ENCODE peak calls at places on chromosomes 4 and X, in eight cellular contexts. U, Z, M, D, V, W, Q and Y are unnamed samples.

GRCh38 chr4:117324851-117325491 is 239.6 kb upstream of the TRAM1L1 start:
- DNase-seq in U (peak), Z (no peak), M (peak), D (no peak), V (peak), W (no peak), Q (no peak), Y (peak)

GRCh38 chrX:44570524-44570923 is 27.9 kb upstream of the FUNDC1 start:
- DNase-seq in U (peak), Z (no peak), M (peak), D (no peak), V (peak), W (no peak), Q (no peak), Y (peak)

GRCh38 chr4:25234390-25235367 is 846 bp downstream of the PI4K2B start:
- DNase-seq in U (peak), Z (peak), M (peak), D (peak), V (peak), W (peak), Q (peak), Y (peak)

GRCh38 chr4:7027913-7028312 is 15.3 kb upstream of the TADA2B start:
- DNase-seq in U (no peak), Z (no peak), M (no peak), D (no peak), V (no peak), W (no peak), Q (no peak), Y (no peak)

GRCh38 chrX:69808375-69808774 is 192.5 kb downstream of the EDA start:
- DNase-seq in U (no peak), Z (no peak), M (no peak), D (no peak), V (no peak), W (no peak), Q (no peak), Y (no peak)

GRCh38 chr4:153523941-153524386 is 57.8 kb downstream of the TMEM131L start:
- DNase-seq in U (no peak), Z (no peak), M (peak), D (no peak), V (no peak), W (no peak), Q (no peak), Y (peak)

GRCh38 chrX:16828126-16828908 is 41.8 kb downstream of the RBBP7 start:
- DNase-seq in U (peak), Z (no peak), M (peak), D (no peak), V (peak), W (no peak), Q (no peak), Y (peak)

GRCh38 chr4:133146574-133147198 is 2.4 kb upstream of the PCDH10 start:
- DNase-seq in U (peak), Z (no peak), M (peak), D (peak), V (peak), W (peak), Q (no peak), Y (peak)

GRCh38 chr4:27293831-27294230 is 433.2 kb downstream of the STIM2 start:
- DNase-seq in U (no peak), Z (no peak), M (no peak), D (no peak), V (no peak), W (no peak), Q (no peak), Y (no peak)

GRCh38 chrX:153723351-153724251 is 586 bp downstream of the BCAP31 start:
- DNase-seq in U (peak), Z (peak), M (peak), D (peak), V (peak), W (peak), Q (no peak), Y (peak)

GRCh38 chr4:83285022-83285387 is 407 bp upstream of the COQ2 start:
- DNase-seq in U (peak), Z (no peak), M (peak), D (peak), V (peak), W (no peak), Q (no peak), Y (peak)

GRCh38 chr4:78904143-78904542 is 35.1 kb downstream of the PAQR3 start:
- DNase-seq in U (no peak), Z (no peak), M (no peak), D (no peak), V (no peak), W (no peak), Q (no peak), Y (no peak)

GRCh38 chr4:186161138-186161537 is 30.2 kb upstream of the CYP4V2 start:
- DNase-seq in U (no peak), Z (no peak), M (no peak), D (peak), V (no peak), W (no peak), Q (no peak), Y (no peak)

GRCh38 chr4:163473130-163473529 is 424 bp downstream of the TKTL2 start:
- DNase-seq in U (no peak), Z (no peak), M (no peak), D (no peak), V (no peak), W (no peak), Q (no peak), Y (no peak)

GRCh38 chr4:100591156-100591876 is 73.5 kb upstream of the EMCN start:
- DNase-seq in U (no peak), Z (peak), M (no peak), D (peak), V (no peak), W (no peak), Q (peak), Y (peak)

GRCh38 chrX:5117816-5118215 is 1110.9 kb downstream of the NLGN4X start:
- DNase-seq in U (no peak), Z (no peak), M (no peak), D (no peak), V (no peak), W (no peak), Q (no peak), Y (no peak)